ENCODE peak calls at places on chromosome 10, in seven cellular contexts. C is astrocyte of the spinal cord, F is fibroblast of the conjunctiva, B is heart left ventricle, Y is hypothalamus, Q is Calu3, N is HTR-8/SVneo. L is an unnamed sample.
A peak's percentile ranks its signal among the peaks of the same experiment; 100 is the strongest.

GRCh38 chr10:7922707-7923106 is 104.4 kb downstream of the TAF3 start:
- DNase-seq in Y (no peak), B (no peak), N (no peak), C (no peak), F (no peak), Q (no peak), L (no peak)

GRCh38 chr10:94889123-94889522 is 49.3 kb upstream of the CYP2C9 start:
- DNase-seq in Y (no peak), C (no peak), Q (no peak), F (no peak), N (no peak), B (no peak), L (no peak)

GRCh38 chr10:48498940-48499510 is 105.8 kb downstream of the ARHGAP22 start:
- DNase-seq in C (no peak), B (peak; percentile 9), Q (no peak), F (no peak), Y (no peak), N (no peak), L (no peak)

GRCh38 chr10:125152646-125153368 is 7.6 kb downstream of the CTBP2 start:
- DNase-seq in F (no peak), B (peak; percentile 86), Y (peak; percentile 80), N (no peak), C (peak; percentile 47), Q (no peak), L (peak; percentile 97)

GRCh38 chr10:8444630-8445029 is 390.1 kb downstream of the GATA3 start:
- DNase-seq in C (no peak), F (no peak), Q (no peak), N (peak; percentile 14), Y (no peak), B (no peak), L (no peak)

GRCh38 chr10:133307776-133308430 is 769 bp downstream of the TUBGCP2 start:
- DNase-seq in B (peak; percentile 75), N (peak; percentile 52), Y (peak; percentile 42), Q (peak; percentile 85), F (peak; percentile 28), C (peak; percentile 72), L (peak; percentile 92)

GRCh38 chr10:86234553-86235270 is 131.9 kb downstream of the GRID1 start:
- DNase-seq in Q (no peak), B (no peak), C (no peak), F (no peak), N (no peak), Y (no peak), L (no peak)

GRCh38 chr10:27558612-27559020 is 54.5 kb downstream of the RAB18 start:
- DNase-seq in Q (peak; percentile 59), B (peak; percentile 44), N (peak; percentile 61), C (peak; percentile 55), Y (no peak), F (peak; percentile 56), L (peak; percentile 59)

GRCh38 chr10:88759366-88760101 is at the start of gene LIPN:
- DNase-seq in C (no peak), B (no peak), F (no peak), Q (no peak), Y (no peak), N (no peak), L (no peak)

GRCh38 chr10:56035489-56035888 is 325.6 kb downstream of the ZWINT start:
- DNase-seq in B (no peak), N (no peak), F (no peak), Y (no peak), C (no peak), Q (no peak), L (no peak)

GRCh38 chr10:62738916-62739315 is 65.6 kb upstream of the ADO start:
- DNase-seq in Q (no peak), Y (no peak), F (no peak), C (no peak), B (no peak), N (no peak), L (no peak)

GRCh38 chr10:121927841-121928527 is at the start of gene ATE1:
- DNase-seq in Q (peak; percentile 85), B (peak; percentile 95), F (peak; percentile 86), N (peak; percentile 66), C (peak; percentile 95), Y (peak; percentile 88), L (peak; percentile 90)

GRCh38 chr10:80509403-80510161 is 28.1 kb upstream of the SH2D4B start:
- DNase-seq in B (peak; percentile 55), C (peak; percentile 83), Q (peak; percentile 78), N (peak; percentile 84), Y (no peak), F (peak; percentile 56), L (no peak)

GRCh38 chr10:45375716-45376231 is 1.8 kb downstream of the ALOX5 start:
- DNase-seq in Q (peak; percentile 9), F (no peak), C (no peak), B (no peak), N (no peak), Y (no peak), L (no peak)

GRCh38 chr10:104333728-104334373 is 4.4 kb downstream of the ITPRIP start:
- DNase-seq in Q (no peak), N (no peak), Y (no peak), C (peak; percentile 18), B (no peak), F (no peak), L (peak; percentile 64)

GRCh38 chr10:102675887-102676616 is 31.8 kb downstream of the TRIM8 start:
- DNase-seq in Q (no peak), N (peak; percentile 71), Y (peak; percentile 18), F (peak; percentile 51), B (peak; percentile 64), C (peak; percentile 95), L (peak; percentile 77)

GRCh38 chr10:60048146-60048545 is 141.8 kb upstream of the CCDC6 start:
- DNase-seq in Q (peak; percentile 48), C (peak; percentile 15), F (no peak), N (peak; percentile 9), Y (no peak), B (no peak), L (peak; percentile 43)

GRCh38 chr10:80582561-80582960 is 44.9 kb downstream of the SH2D4B start:
- DNase-seq in C (no peak), F (no peak), Y (no peak), Q (no peak), B (no peak), N (no peak), L (no peak)

GRCh38 chr10:15168296-15168780 is at the start of gene NMT2:
- DNase-seq in F (no peak), N (peak; percentile 86), Q (peak; percentile 88), C (no peak), B (peak; percentile 93), Y (no peak), L (peak; percentile 86)

GRCh38 chr10:132867801-132868644 is 74.3 kb downstream of the CFAP46 start:
- DNase-seq in F (no peak), Y (no peak), N (no peak), Q (no peak), B (peak; percentile 19), C (no peak), L (no peak)

GRCh38 chr10:105161149-105161548 is 520.1 kb downstream of the SORCS3 start:
- DNase-seq in C (no peak), Y (no peak), Q (no peak), N (no peak), B (no peak), F (no peak), L (no peak)

GRCh38 chr10:2137549-2138174 is 400.3 kb upstream of the ADARB2 start:
- DNase-seq in Y (no peak), B (no peak), C (peak; percentile 4), N (no peak), Q (peak; percentile 8), F (no peak), L (no peak)

GRCh38 chr10:70579234-70580002 is 23.1 kb downstream of the PRF1 start:
- DNase-seq in Y (no peak), F (no peak), N (no peak), C (no peak), B (no peak), Q (peak; percentile 25), L (no peak)

GRCh38 chr10:119919823-119920222 is 27.3 kb downstream of the SEC23IP start:
- DNase-seq in Y (no peak), F (no peak), C (no peak), B (no peak), N (no peak), Q (no peak), L (no peak)

GRCh38 chr10:127193125-127193524 is 3.3 kb downstream of the INSYN2A start:
- DNase-seq in F (no peak), Y (no peak), N (no peak), C (peak; percentile 71), B (no peak), Q (no peak), L (no peak)

GRCh38 chr10:59880019-59880717 is 26.2 kb downstream of the CCDC6 start:
- DNase-seq in Q (no peak), C (no peak), B (no peak), Y (no peak), N (no peak), F (no peak), L (no peak)

GRCh38 chr10:34474060-34474376 is 341.1 kb downstream of the PARD3 start:
- DNase-seq in F (peak; percentile 56), B (no peak), Y (no peak), C (peak; percentile 17), N (no peak), Q (no peak), L (no peak)

GRCh38 chr10:4054651-4055435 is 269.8 kb upstream of the KLF6 start:
- DNase-seq in Y (no peak), F (no peak), C (no peak), Q (no peak), N (no peak), B (no peak), L (no peak)

GRCh38 chr10:119087271-119087897 is 6.8 kb upstream of the EIF3A start:
- DNase-seq in C (no peak), N (no peak), Y (no peak), Q (no peak), B (no peak), F (no peak), L (no peak)

GRCh38 chr10:25582961-25583360 is 351.1 kb upstream of the MYO3A start:
- DNase-seq in Y (no peak), N (no peak), Q (no peak), B (no peak), C (no peak), F (no peak), L (no peak)

GRCh38 chr10:101495324-101495925 is 92.6 kb downstream of the POLL start:
- DNase-seq in B (no peak), Q (peak; percentile 1), N (peak; percentile 11), Y (no peak), C (no peak), F (no peak), L (no peak)

L was measured in thyroid gland.